ENCODE peak calls at places on chromosomes 13 and 19, in eight cellular contexts. F is heart right ventricle; L is CD8-positive, alpha-beta T cell; U is tibial nerve; I is thoracic aorta; H is IMR-90; Z is heart left ventricle; J is DND-41. V is an unnamed sample.

GRCh38 chr19:17847538-17848366 is at the start of gene JAK3:
- DNase-seq in F (peak; percentile 63), L (peak; percentile 72), U (no peak), I (no peak), H (peak; percentile 46), Z (peak; percentile 77), J (peak; percentile 74), V (no peak)

GRCh38 chr13:91426913-91427312 is 28.5 kb downstream of the GPC5 start:
- DNase-seq in F (no peak), L (no peak), U (no peak), I (no peak), H (no peak), Z (no peak), J (no peak), V (no peak)

GRCh38 chr13:75530536-75530935 is 7.1 kb downstream of the COMMD6 start:
- DNase-seq in F (no peak), L (no peak), U (no peak), I (no peak), H (no peak), Z (no peak), J (no peak), V (no peak)

GRCh38 chr13:88456155-88456554 is 785.0 kb downstream of the SLITRK5 start:
- DNase-seq in F (no peak), L (no peak), U (no peak), I (no peak), H (no peak), Z (no peak), J (no peak), V (no peak)

GRCh38 chr19:4516199-4516938 is 1.9 kb downstream of the PLIN4 start:
- DNase-seq in F (no peak), L (no peak), U (no peak), I (no peak), H (no peak), Z (no peak), J (no peak), V (no peak)

GRCh38 chr13:75395056-75395455 is 86.9 kb downstream of the TBC1D4 start:
- DNase-seq in F (no peak), L (no peak), U (no peak), I (no peak), H (no peak), Z (no peak), J (no peak), V (no peak)

GRCh38 chr13:50353651-50354415 is 338.6 kb downstream of the KCNRG start:
- DNase-seq in F (no peak), L (no peak), U (peak; percentile 37), I (no peak), H (peak; percentile 62), Z (no peak), J (no peak), V (no peak)

GRCh38 chr13:107864543-107865460 is 350.5 kb downstream of the LIG4 start:
- DNase-seq in F (peak; percentile 35), L (no peak), U (peak; percentile 14), I (no peak), H (peak; percentile 86), Z (no peak), J (peak; percentile 47), V (no peak)

GRCh38 chr19:750640-751423 is at the start of gene MISP:
- DNase-seq in F (no peak), L (no peak), U (no peak), I (no peak), H (no peak), Z (no peak), J (no peak), V (no peak)

GRCh38 chr19:23273022-23273593 is 22.9 kb upstream of the ZNF724 start:
- DNase-seq in F (no peak), L (no peak), U (no peak), I (no peak), H (no peak), Z (no peak), J (no peak), V (peak; percentile 60)

GRCh38 chr13:24660023-24660806 is 20.0 kb upstream of the ATP12A start:
- DNase-seq in F (no peak), L (no peak), U (no peak), I (no peak), H (no peak), Z (no peak), J (no peak), V (no peak)

GRCh38 chr13:106756446-106756845 is 188.5 kb upstream of the ARGLU1 start:
- DNase-seq in F (peak; percentile 48), L (no peak), U (no peak), I (no peak), H (no peak), Z (peak; percentile 54), J (no peak), V (no peak)

GRCh38 chr13:26600345-26600761 is 42.9 kb downstream of the WASF3 start:
- DNase-seq in F (no peak), L (no peak), U (peak; percentile 41), I (no peak), H (peak; percentile 45), Z (no peak), J (no peak), V (no peak)

GRCh38 chr19:575527-576506 is 3.4 kb downstream of the BSG start:
- DNase-seq in F (peak; percentile 77), L (no peak), U (no peak), I (no peak), H (peak; percentile 37), Z (peak; percentile 90), J (no peak), V (peak; percentile 75)

GRCh38 chr19:9018163-9018875 is 8.1 kb upstream of the MUC16 start:
- DNase-seq in F (no peak), L (no peak), U (no peak), I (no peak), H (no peak), Z (no peak), J (no peak), V (no peak)

DNA sequence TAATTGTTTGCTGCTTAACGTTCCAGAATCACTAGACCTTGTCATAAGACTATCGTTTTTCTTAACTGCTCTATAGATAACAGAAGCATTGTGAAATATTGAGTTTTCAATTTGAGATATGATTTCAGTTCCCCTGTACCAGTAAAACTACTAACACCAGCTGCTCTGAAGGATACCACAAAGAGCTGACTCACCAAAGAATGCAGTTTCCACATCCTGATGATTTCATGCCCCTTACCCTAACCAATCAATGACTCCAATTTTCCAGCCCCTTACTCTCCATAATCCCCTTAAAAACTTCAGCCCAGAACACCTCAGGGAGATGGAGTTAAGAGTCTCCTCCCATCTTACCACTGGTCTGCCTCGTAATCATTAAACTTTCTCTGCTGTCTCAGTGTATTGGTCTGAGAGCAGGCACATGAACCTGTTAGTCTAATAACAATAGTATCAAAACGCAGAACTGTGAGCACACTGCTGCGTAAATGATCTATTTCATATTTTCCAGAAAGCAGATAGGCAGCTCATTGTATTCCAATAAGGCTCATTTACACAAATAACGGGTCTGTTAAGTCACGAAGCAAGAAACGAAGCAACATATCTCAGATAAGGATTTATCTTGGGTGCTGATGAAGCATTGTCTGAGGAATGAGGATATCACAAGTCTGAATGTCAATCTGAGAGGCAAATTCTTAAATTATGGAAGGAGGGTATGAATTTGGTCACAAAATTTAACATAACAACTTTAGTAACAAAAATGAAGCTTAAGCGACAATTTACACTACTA is 14.1 kb upstream of the CCNA1 start:
- DNase-seq in F (no peak), L (no peak), U (no peak), I (no peak), H (peak; percentile 58), Z (no peak), J (peak; percentile 28), V (no peak)
- H3K4me3 ChIP-seq in F (no peak overlapping the region), L (no peak overlapping the region), U (no peak overlapping the region), I (no peak overlapping the region), H (no peak overlapping the region), Z (no peak overlapping the region), J (no peak overlapping the region), V (no peak overlapping the region)

GRCh38 chr19:14471436-14472187 is 3.5 kb downstream of the PTGER1 start:
- DNase-seq in F (no peak), L (no peak), U (no peak), I (no peak), H (no peak), Z (no peak), J (no peak), V (no peak)

GRCh38 chr19:14473073-14473790 is 1.9 kb downstream of the PTGER1 start:
- DNase-seq in F (no peak), L (no peak), U (no peak), I (no peak), H (no peak), Z (no peak), J (no peak), V (no peak)

GRCh38 chr19:14470031-14470876 is 4.9 kb downstream of the PTGER1 start:
- DNase-seq in F (no peak), L (no peak), U (no peak), I (no peak), H (no peak), Z (no peak), J (no peak), V (no peak)

GRCh38 chr19:14473915-14474578 is 1.1 kb downstream of the PTGER1 start:
- DNase-seq in F (no peak), L (no peak), U (no peak), I (no peak), H (no peak), Z (no peak), J (no peak), V (no peak)

GRCh38 chr19:14472202-14472961 is 2.8 kb downstream of the PTGER1 start:
- DNase-seq in F (peak; percentile 67), L (peak; percentile 85), U (peak; percentile 68), I (no peak), H (peak; percentile 18), Z (peak; percentile 77), J (peak; percentile 48), V (no peak)
- H3K27ac ChIP-seq in F (no peak overlapping the region), L (no peak overlapping the region), U (no peak overlapping the region), I (no peak overlapping the region), H (no peak overlapping the region), Z (no peak overlapping the region), J (no peak overlapping the region), V (no peak overlapping the region)

DNA sequence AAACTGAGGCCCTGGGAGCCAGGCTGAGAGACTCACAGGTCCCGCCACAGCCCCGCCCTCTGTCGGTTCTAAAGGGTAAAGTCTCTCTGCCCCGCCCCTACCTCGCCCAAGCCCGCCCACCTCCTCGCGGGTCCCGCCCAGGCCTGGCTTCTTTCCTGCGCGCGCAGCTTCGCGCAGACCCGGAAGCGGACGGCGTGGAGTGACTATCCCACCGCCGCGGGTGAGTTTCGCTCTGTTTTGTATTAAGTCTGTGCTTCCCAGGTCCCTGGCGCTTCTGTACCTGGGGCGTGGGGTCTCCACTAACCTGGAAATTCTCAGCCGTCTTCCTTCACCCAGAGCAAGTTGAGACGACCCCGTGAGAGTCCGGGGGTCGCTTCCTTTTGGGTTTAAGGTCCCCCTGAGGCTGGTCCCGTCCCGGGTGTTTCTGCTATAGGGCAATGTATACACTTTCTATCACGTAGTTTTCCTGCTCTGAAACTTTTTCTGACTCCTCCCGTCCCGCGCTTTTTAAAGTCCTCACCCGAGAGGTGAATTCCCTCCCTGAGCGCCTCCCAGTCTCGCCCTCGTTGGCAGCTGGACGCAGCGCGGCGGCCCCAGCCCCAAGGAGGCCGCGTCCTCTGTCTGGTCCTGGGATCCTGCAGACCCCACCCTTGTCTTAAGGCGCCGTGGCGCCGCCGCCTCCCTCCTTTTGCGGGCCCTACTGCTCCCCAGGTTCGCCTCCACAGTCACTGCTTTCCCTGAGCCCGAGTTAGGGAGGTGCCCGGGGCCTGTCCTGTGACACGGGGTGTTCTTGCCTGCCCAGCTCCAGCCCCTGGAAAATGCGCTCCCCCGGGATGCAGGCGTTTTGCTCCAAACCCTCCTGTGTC is at the start of gene ZNF765:
- DNase-seq in F (peak; percentile 94), L (peak; percentile 97), U (peak; percentile 96), I (peak; percentile 90), H (peak; percentile 85), Z (peak; percentile 97), J (peak; percentile 93), V (peak; percentile 95)
- H3K9me3 ChIP-seq in F (no peaks in the 10 kb centered on the region), L (peaks cover 4% of the 10 kb centered on the region), U (no peaks in the 10 kb centered on the region), I (no peaks in the 10 kb centered on the region), H (peaks cover 2% of the 10 kb centered on the region), Z (no peaks in the 10 kb centered on the region), J (no peaks in the 10 kb centered on the region), V (no peaks in the 10 kb centered on the region)

GRCh38 chr19:30070970-30071632 is 129.1 kb downstream of the URI1 start:
- DNase-seq in F (peak; percentile 40), L (no peak), U (no peak), I (no peak), H (no peak), Z (peak; percentile 47), J (no peak), V (no peak)
- H3K4me3 ChIP-seq in F (no peak overlapping the region), L (no peak overlapping the region), U (no peak overlapping the region), I (no peak overlapping the region), H (no peak overlapping the region), Z (no peak overlapping the region), J (no peak overlapping the region), V (no peak overlapping the region)